ENCODE peak calls at places on chromosome 12, in five cellular contexts. One of them, this sample, is unnamed.

GRCh38 chr12:10211101-10211974 is 1.3 kb upstream of the GABARAPL1 start:
- DNase-seq in transverse colon: no peak
- DNase-seq in foreskin keratinocyte: peak
- DNase-seq in kidney: no peak
- DNase-seq in astrocyte: no peak
- DNase-seq in this sample: no peak

GRCh38 chr12:29552994-29553748 is 55.7 kb upstream of the OVCH1 start:
- DNase-seq in transverse colon: no peak
- DNase-seq in foreskin keratinocyte: no peak
- DNase-seq in kidney: no peak
- DNase-seq in astrocyte: no peak
- DNase-seq in this sample: no peak

GRCh38 chr12:6466184-6466573 is 4.3 kb downstream of the VAMP1 start:
- DNase-seq in transverse colon: no peak
- DNase-seq in foreskin keratinocyte: no peak
- DNase-seq in kidney: no peak
- DNase-seq in astrocyte: no peak
- DNase-seq in this sample: no peak

GRCh38 chr12:16473610-16474326 is 126.3 kb downstream of the MGST1 start:
- DNase-seq in transverse colon: no peak
- DNase-seq in foreskin keratinocyte: peak
- DNase-seq in kidney: no peak
- DNase-seq in astrocyte: no peak
- DNase-seq in this sample: no peak

GRCh38 chr12:46343122-46343852 is 29.3 kb downstream of the SLC38A2 start:
- DNase-seq in transverse colon: no peak
- DNase-seq in foreskin keratinocyte: peak
- DNase-seq in kidney: no peak
- DNase-seq in astrocyte: no peak
- DNase-seq in this sample: no peak

GRCh38 chr12:6843118-6843902 is 2.6 kb downstream of the GNB3 start:
- DNase-seq in transverse colon: peak
- DNase-seq in foreskin keratinocyte: no peak
- DNase-seq in kidney: no peak
- DNase-seq in astrocyte: no peak
- DNase-seq in this sample: no peak

GRCh38 chr12:47438175-47438574 is 267.7 kb downstream of the RPAP3 start:
- DNase-seq in transverse colon: no peak
- DNase-seq in foreskin keratinocyte: no peak
- DNase-seq in kidney: no peak
- DNase-seq in astrocyte: no peak
- DNase-seq in this sample: no peak

GRCh38 chr12:95443458-95443857 is 30.5 kb upstream of the METAP2 start:
- DNase-seq in transverse colon: no peak
- DNase-seq in foreskin keratinocyte: no peak
- DNase-seq in kidney: no peak
- DNase-seq in astrocyte: no peak
- DNase-seq in this sample: no peak

GRCh38 chr12:95955549-95956159 is 12.5 kb downstream of the AMDHD1 start:
- DNase-seq in transverse colon: no peak
- DNase-seq in foreskin keratinocyte: no peak
- DNase-seq in kidney: no peak
- DNase-seq in astrocyte: no peak
- DNase-seq in this sample: no peak

DNA sequence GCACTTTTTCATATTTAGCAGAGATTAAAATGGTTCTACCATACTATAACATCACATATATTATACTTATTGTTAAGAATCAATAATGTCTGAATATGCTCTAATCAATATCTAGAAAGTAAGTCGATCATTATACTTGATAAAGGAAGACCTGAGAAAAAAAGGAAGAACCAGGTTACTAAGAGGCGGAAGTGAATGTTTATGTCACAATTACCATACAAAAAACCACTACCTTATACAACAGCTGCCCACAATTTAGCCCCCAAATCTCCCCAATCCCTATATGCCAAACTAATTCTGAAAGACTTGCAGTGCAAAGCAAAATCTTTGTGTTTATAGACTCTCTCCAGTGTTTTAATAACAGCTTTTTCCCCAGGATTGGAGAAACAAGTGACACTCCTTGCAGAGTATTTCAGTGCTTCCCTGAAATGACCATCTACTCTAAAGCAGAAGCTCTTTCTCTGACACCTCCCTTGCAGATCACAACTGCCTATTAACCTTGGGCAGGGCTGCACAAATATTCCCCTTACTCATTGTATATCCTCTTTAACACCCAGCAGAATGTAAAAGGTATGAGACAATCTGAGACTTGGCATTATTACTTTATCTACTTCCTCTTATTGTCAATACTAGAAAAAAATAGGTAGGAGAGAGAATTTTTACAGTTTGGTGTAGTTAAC is 12.7 kb upstream of the SLC2A3 start:
- DNase-seq in transverse colon: no peak
- DNase-seq in foreskin keratinocyte: no peak
- DNase-seq in kidney: no peak
- DNase-seq in astrocyte: no peak
- DNase-seq in this sample: no peak
- H3K27ac ChIP-seq in transverse colon: no peak
- H3K27ac ChIP-seq in foreskin keratinocyte: no peak
- H3K27ac ChIP-seq in kidney: no peak
- H3K27ac ChIP-seq in astrocyte: no peak
- H3K27ac ChIP-seq in this sample: no peak

DNA sequence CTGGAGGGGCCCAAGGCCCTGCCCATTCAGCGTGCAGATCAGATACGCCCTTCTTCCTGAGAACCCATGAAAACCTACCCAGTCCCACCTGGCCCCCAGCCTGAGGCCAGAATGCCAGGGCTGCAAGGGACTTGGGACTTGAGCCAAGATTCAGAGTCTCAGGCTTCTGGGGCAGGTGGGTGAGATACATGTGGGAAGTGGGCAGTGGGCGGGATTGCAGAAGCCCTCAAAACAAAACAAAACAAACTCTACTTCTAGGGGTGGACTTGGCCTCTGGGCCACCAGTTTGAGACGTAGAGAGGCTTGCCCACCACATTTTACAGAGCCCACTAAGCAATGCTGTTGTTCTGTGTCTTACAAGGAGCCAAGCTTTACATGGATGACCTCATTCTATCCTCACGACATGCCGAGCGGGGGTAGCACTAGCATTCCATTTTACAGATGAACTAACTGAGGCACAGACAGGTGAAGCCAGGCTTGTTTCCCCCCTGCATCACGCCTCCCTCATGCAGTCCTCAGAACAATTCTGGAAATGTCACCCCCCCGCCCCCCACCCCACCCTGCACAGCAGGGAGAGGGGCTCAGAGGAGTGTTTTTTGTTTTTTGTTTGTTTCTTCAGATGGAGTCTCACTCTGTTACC is 1.7 kb downstream of the SLC8B1 start:
- DNase-seq in transverse colon: no peak
- DNase-seq in foreskin keratinocyte: no peak
- DNase-seq in kidney: peak
- DNase-seq in astrocyte: no peak
- DNase-seq in this sample: no peak
- H3K27ac ChIP-seq in transverse colon: peak
- H3K27ac ChIP-seq in foreskin keratinocyte: no peak
- H3K27ac ChIP-seq in kidney: no peak
- H3K27ac ChIP-seq in astrocyte: no peak
- H3K27ac ChIP-seq in this sample: no peak

DNA sequence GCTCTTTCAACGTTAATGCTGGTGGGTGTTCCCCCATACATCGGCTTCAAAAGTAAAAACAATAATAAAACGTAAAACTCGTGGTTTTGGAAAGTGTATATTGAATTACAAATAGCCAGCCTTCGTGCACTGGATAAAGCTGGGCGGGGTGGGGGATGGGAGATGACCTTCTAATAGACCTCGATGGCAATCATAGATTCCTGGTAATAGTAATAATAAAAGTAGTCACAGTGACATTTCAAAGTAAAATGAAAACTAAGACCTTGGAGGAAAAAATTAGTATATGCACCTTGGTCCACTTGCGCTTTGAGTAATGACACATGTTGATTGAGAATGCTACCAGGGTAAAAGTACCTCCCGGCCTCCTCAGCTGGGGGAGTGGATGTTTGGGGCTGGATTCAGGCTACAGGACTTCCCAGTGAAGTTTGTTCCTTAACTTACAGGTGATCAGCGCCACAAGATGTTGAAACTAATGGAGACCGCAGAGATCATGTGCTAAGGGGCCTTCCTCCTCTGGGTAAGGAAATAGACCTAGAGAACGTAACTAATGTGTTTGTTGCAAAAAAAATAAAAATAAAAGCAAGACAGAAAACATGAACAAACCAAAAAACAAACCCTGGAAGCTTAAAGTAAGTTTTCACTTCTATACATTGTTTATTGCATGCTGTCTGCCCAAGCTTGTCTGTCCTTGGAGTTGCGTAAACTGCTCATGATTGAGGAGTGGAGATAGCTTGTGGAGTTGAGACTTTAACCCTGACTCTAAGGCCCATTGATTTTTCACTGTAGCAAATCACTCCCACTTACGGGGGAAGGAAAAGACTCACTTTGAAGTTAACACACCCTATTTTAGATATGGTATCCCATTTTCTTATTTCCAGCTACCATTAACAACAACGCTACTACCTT is 905 bp upstream of the LRIG3 start:
- DNase-seq in transverse colon: peak
- DNase-seq in foreskin keratinocyte: no peak
- DNase-seq in kidney: no peak
- DNase-seq in astrocyte: no peak
- DNase-seq in this sample: no peak
- H3K27ac ChIP-seq in transverse colon: peak
- H3K27ac ChIP-seq in foreskin keratinocyte: peak
- H3K27ac ChIP-seq in kidney: peak
- H3K27ac ChIP-seq in astrocyte: peak
- H3K27ac ChIP-seq in this sample: peak

DNA sequence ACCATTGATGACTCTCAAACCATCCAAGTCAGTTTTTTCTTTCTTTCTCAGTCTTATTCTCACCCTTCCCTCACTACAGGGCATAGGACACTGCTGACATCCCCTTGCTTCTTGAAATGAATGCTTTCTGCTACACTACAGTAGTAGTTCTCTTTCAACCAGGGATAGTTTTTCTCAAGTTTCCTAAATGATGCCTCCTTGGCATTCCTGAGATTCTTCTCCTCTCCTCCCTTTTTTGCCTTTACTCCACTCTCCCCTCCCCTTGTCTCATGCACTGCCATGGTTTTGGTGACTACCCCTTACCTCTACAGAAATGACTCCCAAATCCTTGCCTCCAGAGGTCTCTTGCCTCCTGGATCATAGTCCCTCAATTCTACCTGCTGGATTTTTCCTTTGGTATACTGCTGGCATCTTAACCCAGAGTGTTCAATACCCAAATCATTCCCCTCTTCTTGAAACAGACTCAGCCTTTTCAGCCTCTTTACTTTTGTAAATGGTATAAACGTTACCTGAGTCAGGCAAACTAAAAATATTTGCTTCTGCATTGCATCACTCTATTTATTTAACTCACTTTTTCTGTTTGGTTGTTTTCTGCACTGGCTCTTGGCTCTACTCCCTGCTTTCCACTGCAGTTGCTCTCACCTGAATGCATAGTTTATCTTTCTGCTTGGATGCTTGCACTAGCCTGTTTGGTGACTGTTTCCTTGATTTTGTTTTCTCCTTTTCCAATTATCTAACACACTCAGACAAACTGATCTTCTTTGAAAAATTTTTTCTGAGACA is 211.6 kb upstream of the IGF1 start:
- DNase-seq in transverse colon: no peak
- DNase-seq in foreskin keratinocyte: no peak
- DNase-seq in kidney: no peak
- DNase-seq in astrocyte: no peak
- DNase-seq in this sample: no peak
- H3K27ac ChIP-seq in transverse colon: no peak
- H3K27ac ChIP-seq in foreskin keratinocyte: no peak
- H3K27ac ChIP-seq in kidney: no peak
- H3K27ac ChIP-seq in astrocyte: no peak
- H3K27ac ChIP-seq in this sample: no peak

GRCh38 chr12:51027342-51027835 is 1.2 kb upstream of the SLC11A2 start:
- DNase-seq in transverse colon: no peak
- DNase-seq in foreskin keratinocyte: no peak
- DNase-seq in kidney: no peak
- DNase-seq in astrocyte: no peak
- DNase-seq in this sample: no peak
- H3K27ac ChIP-seq in transverse colon: no peak
- H3K27ac ChIP-seq in foreskin keratinocyte: no peak
- H3K27ac ChIP-seq in kidney: no peak
- H3K27ac ChIP-seq in astrocyte: no peak
- H3K27ac ChIP-seq in this sample: no peak

DNA sequence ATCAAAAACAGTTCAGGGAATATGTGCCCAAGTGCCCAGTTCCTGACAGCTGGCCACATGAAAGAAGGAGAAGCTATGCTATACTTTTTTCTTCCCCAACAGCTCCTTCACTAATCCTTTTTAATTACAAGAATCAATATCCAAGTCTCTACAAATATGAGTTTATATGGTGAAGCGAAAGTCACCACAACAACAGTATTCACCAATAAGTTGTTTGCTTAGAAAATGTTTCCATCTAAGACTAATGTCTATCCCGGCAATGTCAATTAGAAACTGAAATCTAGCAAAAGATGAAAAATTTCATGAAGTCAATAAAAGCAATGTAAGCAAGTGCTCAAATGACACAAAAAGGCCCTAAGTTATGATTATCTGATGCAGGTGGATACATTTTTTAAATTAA is 17.7 kb downstream of the NELL2 start:
- DNase-seq in transverse colon: no peak
- DNase-seq in foreskin keratinocyte: no peak
- DNase-seq in kidney: no peak
- DNase-seq in astrocyte: no peak
- DNase-seq in this sample: no peak
- H3K27ac ChIP-seq in transverse colon: no peak
- H3K27ac ChIP-seq in foreskin keratinocyte: no peak
- H3K27ac ChIP-seq in kidney: no peak
- H3K27ac ChIP-seq in astrocyte: no peak
- H3K27ac ChIP-seq in this sample: no peak

DNA sequence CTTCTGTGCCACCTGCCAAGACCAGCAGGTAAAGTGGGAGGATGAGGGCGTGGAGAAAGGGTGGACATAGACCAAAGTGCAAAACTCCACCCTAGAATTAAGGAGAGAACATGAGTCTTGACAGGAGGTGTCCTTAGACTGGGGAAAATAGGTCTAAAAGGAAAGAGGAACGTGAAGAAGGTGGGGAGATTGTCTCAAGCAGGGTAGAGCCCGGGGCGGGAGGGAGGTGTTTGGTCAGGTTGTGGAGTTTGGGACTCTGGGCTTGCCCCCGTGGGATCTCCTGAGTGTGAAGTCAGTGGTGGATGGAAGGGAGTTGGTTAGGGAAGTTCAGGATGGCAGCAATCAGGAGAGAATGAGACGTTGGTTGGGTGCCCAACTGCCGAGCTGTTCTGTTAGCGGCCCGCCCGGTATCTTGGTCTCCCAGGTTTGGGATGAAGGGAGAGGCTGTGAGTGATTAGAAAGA is 386 bp downstream of the DGKA start:
- DNase-seq in transverse colon: peak
- DNase-seq in foreskin keratinocyte: no peak
- DNase-seq in kidney: no peak
- DNase-seq in astrocyte: no peak
- DNase-seq in this sample: no peak
- H3K27ac ChIP-seq in transverse colon: peak
- H3K27ac ChIP-seq in foreskin keratinocyte: peak
- H3K27ac ChIP-seq in kidney: no peak
- H3K27ac ChIP-seq in astrocyte: peak
- H3K27ac ChIP-seq in this sample: peak